ENCODE peak calls at places on chromosomes 13 and 19, in six cellular contexts. N is kidney epithelial cell, P is astrocyte of the cerebellum, H is GM23338, G is tibial nerve, S is heart left ventricle. O is an unnamed sample.

GRCh38 chr13:85148009-85148408 is 651.2 kb downstream of the SLITRK6 start:
- DNase-seq in S (no peak), G (no peak), P (peak), N (peak), H (peak), O (no peak)

GRCh38 chr13:77740931-77741586 is 43.6 kb downstream of the SLAIN1 start:
- DNase-seq in G (no peak), N (no peak), S (no peak), P (no peak), H (no peak), O (no peak)

GRCh38 chr13:23551213-23552008 is 18.8 kb upstream of the TNFRSF19 start:
- DNase-seq in P (no peak), S (no peak), G (no peak), N (no peak), H (peak), O (no peak)

GRCh38 chr19:55549500-55550320 is 4.4 kb upstream of the SBK3 start:
- DNase-seq in G (no peak), S (peak), P (peak), H (peak), N (peak), O (peak)

GRCh38 chr19:10764340-10764894 is 46.5 kb downstream of the DNM2 start:
- DNase-seq in P (no peak), S (no peak), N (peak), G (no peak), H (no peak), O (no peak)

GRCh38 chr19:30391554-30392551 is 19.7 kb downstream of the ZNF536 start:
- DNase-seq in G (no peak), S (no peak), N (no peak), H (peak), P (peak), O (peak)

GRCh38 chr13:106990594-106990993 is 422.7 kb upstream of the ARGLU1 start:
- DNase-seq in S (no peak), H (no peak), P (no peak), N (no peak), G (no peak), O (no peak)

GRCh38 chr19:18292810-18293641 is 11.6 kb upstream of the JUND start:
- DNase-seq in N (no peak), G (peak), S (peak), P (no peak), H (peak), O (no peak)

GRCh38 chr19:30490760-30491159 is 118.6 kb downstream of the ZNF536 start:
- DNase-seq in P (no peak), H (no peak), G (no peak), S (no peak), N (no peak), O (no peak)

GRCh38 chr13:71695662-71696061 is 171.3 kb downstream of the DACH1 start:
- DNase-seq in S (no peak), H (no peak), P (no peak), N (no peak), G (no peak), O (no peak)

GRCh38 chr13:74696148-74696922 is 562.1 kb upstream of the KLF12 start:
- DNase-seq in S (no peak), N (no peak), H (peak), P (no peak), G (no peak), O (no peak)

GRCh38 chr19:34985249-34986022 is 14.7 kb upstream of the GRAMD1A start:
- DNase-seq in S (peak), N (no peak), H (peak), P (no peak), G (no peak), O (no peak)

GRCh38 chr13:51348069-51348967 is 8.8 kb downstream of the SERPINE3 start:
- DNase-seq in P (no peak), G (no peak), S (no peak), H (no peak), N (no peak), O (no peak)

GRCh38 chr13:44191504-44192171 is 182.0 kb upstream of the SERP2 start:
- DNase-seq in H (peak), P (peak), G (peak), N (no peak), S (peak), O (no peak)

GRCh38 chr13:102589291-102589822 is 7.4 kb upstream of the TPP2 start:
- DNase-seq in P (no peak), S (no peak), H (no peak), N (no peak), G (no peak), O (no peak)

GRCh38 chr13:38693168-38693567 is 6.3 kb downstream of the FREM2 start:
- DNase-seq in G (no peak), N (no peak), P (no peak), S (no peak), H (no peak), O (no peak)

GRCh38 chr13:40539954-40540706 is 126.3 kb downstream of the FOXO1 start:
- DNase-seq in G (no peak), N (peak), S (no peak), H (peak), P (peak), O (peak)

GRCh38 chr19:45446295-45446694 is 21.5 kb upstream of the FOSB start:
- DNase-seq in H (peak), P (no peak), S (no peak), G (no peak), N (no peak), O (no peak)

GRCh38 chr13:28983661-28984060 is 163.5 kb downstream of the MTUS2 start:
- DNase-seq in G (no peak), H (no peak), N (no peak), S (no peak), P (no peak), O (no peak)

GRCh38 chr13:109971745-109972090 is 185.3 kb upstream of the IRS2 start:
- DNase-seq in S (no peak), P (no peak), G (no peak), N (no peak), H (no peak), O (no peak)

GRCh38 chr19:55179570-55180484 is at the start of gene SYT5:
- DNase-seq in G (no peak), N (no peak), H (peak), S (no peak), P (no peak), O (no peak)

GRCh38 chr13:80524447-80525215 is 183.7 kb upstream of the SPRY2 start:
- DNase-seq in P (no peak), N (no peak), S (no peak), G (no peak), H (no peak), O (no peak)

GRCh38 chr13:103656329-103656728 is 590.1 kb upstream of the SLC10A2 start:
- DNase-seq in H (peak), G (no peak), N (no peak), P (no peak), S (no peak), O (no peak)

GRCh38 chr19:58468216-58468839 is 1.4 kb downstream of the ZNF324 start:
- DNase-seq in N (no peak), H (no peak), P (no peak), G (no peak), S (no peak), O (no peak)

GRCh38 chr19:1315470-1316166 is 29.9 kb downstream of the EFNA2 start:
- DNase-seq in N (no peak), S (peak), H (peak), G (no peak), P (no peak), O (no peak)

GRCh38 chr19:55703790-55704215 is 28.8 kb downstream of the EPN1 start:
- DNase-seq in H (peak), P (no peak), G (peak), S (no peak), N (no peak), O (no peak)

GRCh38 chr13:97256343-97256783 is 34.2 kb downstream of the MBNL2 start:
- DNase-seq in G (no peak), H (no peak), N (peak), P (peak), S (no peak), O (peak)

GRCh38 chr19:19686580-19686979 is 17.9 kb downstream of the ZNF101 start:
- DNase-seq in P (no peak), G (no peak), S (no peak), N (no peak), H (no peak), O (no peak)

GRCh38 chr13:112971288-112971643 is 2.3 kb downstream of the MCF2L start:
- DNase-seq in S (no peak), P (no peak), G (no peak), H (no peak), N (no peak), O (no peak)

GRCh38 chr13:88248393-88248792 is 577.2 kb downstream of the SLITRK5 start:
- DNase-seq in N (no peak), P (no peak), H (peak), S (no peak), G (no peak), O (no peak)

GRCh38 chr13:41306271-41307150 is 4.6 kb upstream of the NAA16 start:
- DNase-seq in N (no peak), G (no peak), S (no peak), P (no peak), H (no peak), O (no peak)

GRCh38 chr13:40564342-40564997 is 102.0 kb downstream of the FOXO1 start:
- DNase-seq in G (no peak), S (no peak), P (no peak), H (no peak), N (no peak), O (no peak)

GRCh38 chr19:34124828-34125227 is 47.5 kb upstream of the LSM14A start:
- DNase-seq in N (no peak), H (peak), S (no peak), G (no peak), P (no peak), O (no peak)

GRCh38 chr13:91111476-91112190 is 235.9 kb upstream of the MIR17HG start:
- DNase-seq in P (no peak), N (no peak), G (no peak), S (no peak), H (no peak), O (no peak)
- TF ChIP-seq CTCF in P (no peak), N (peak), G (no peak), S (no peak), H (no peak), O (no peak)

GRCh38 chr19:39845172-39845571 is 1.0 kb downstream of the FBL start:
- DNase-seq in P (no peak), S (no peak), N (no peak), G (no peak), H (no peak), O (no peak)
- H3K4me3 ChIP-seq in P (peak), S (peak), N (peak), G (peak), H (peak), O (peak)

GRCh38 chr19:16588089-16588823 is 16.0 kb upstream of the SLC35E1 start:
- DNase-seq in S (no peak), P (no peak), G (no peak), N (no peak), H (peak), O (no peak)
- TF ChIP-seq CTCF in S (no peak), P (no peak), G (no peak), N (no peak), H (no peak), O (no peak)

DNA sequence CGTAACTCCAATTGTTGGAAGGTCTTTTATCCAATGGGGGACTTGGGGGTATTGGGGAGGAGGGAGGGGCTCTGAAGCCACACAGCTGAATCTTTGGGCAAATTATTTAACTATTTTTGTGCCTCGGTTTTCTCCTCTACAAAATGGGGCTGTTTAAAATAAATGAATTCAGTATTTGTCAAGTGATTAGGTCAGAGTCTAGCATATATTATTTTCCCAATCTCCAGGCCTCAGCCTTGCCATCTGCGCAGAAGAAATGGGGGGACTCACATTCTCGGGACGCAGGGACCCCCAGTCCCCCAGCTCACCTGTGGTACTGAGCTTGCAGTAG is 1.5 kb downstream of the TLE5 start:
- DNase-seq in N (no peak), G (no peak), S (no peak), P (no peak), H (no peak), O (no peak)
- H3K4me3 ChIP-seq in N (peak), G (peak), S (peak), P (peak), H (peak), O (peak)

GRCh38 chr13:99351772-99352171 is 44.6 kb upstream of the GPR183 start:
- DNase-seq in N (no peak), G (no peak), H (no peak), S (no peak), P (no peak), O (no peak)
- TF ChIP-seq CTCF in N (no peak), G (no peak), H (no peak), S (no peak), P (no peak), O (no peak)

DNA sequence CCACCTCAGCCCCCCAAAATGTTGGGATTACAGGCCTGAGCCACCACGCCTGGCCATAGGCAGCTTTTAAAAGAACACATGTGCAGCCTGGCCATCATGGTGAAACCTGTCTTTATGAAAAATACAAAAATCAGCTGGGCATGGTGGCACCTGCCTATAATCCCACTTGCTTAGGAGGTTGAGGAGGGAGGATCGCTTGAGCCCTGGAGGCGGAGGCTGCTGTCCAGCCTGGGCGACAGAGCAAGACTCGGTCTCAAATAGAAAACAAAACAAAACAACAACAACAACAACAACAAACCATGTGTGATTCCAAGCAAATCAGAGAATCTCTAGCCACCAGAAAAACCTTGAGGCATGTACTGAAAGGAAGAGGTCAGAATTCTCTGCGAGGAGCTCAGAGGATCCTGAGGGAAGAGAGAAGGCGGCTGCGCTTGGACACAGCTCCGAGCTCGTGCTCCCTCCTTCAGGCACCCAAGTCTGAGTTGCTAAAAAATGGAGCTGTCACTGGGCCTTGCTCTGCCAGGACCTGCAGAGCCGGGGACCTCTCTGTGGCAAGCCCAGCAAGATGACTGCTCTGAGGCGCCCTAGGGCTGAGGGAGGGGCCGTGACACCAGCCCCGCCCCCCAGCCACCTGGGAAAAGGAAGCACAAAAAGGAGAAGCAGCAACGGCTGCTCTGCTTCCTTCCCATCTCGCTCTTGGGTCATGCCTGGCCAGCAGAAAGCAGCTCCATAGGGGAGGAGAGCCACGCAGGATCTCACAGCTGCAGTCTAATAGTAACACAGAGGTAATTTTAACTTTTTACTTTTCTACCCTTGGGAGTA is at the start of gene ARL11:
- DNase-seq in N (no peak), S (peak), H (peak), G (peak), P (no peak), O (no peak)
- H3K4me3 ChIP-seq in N (no peak), S (no peak), H (peak), G (peak), P (no peak), O (no peak)

DNA sequence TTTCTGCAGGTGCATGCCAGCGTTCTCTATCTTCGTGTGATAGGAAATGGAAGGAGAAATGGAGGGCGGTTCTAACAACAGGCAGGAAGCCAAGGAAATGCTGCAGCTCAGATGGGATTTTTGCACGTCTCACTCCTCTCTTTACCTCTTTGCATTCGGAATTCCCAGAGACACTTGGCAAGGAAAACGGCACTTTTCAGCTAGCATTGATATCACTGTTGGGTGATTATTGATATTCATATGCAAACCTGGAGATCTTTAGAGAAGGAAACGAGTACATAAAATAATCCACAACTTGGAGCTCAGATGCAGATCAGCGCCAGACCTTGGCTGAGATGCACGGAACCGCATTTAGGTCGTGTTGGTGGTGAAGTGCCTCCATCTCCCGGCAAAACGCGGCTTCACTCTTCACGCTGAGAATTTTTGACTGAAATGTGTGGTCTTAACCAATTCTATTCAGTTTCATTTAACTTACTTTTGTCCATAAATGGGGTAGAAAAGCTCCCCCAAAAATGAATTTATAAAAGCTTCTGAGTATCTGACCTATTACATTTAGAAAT is 77.2 kb upstream of the ARHGEF7 start:
- DNase-seq in S (no peak), N (no peak), P (no peak), H (peak), G (no peak), O (no peak)
- TF ChIP-seq CTCF in S (no peak), N (no peak), P (no peak), H (no peak), G (no peak), O (no peak)

DNA sequence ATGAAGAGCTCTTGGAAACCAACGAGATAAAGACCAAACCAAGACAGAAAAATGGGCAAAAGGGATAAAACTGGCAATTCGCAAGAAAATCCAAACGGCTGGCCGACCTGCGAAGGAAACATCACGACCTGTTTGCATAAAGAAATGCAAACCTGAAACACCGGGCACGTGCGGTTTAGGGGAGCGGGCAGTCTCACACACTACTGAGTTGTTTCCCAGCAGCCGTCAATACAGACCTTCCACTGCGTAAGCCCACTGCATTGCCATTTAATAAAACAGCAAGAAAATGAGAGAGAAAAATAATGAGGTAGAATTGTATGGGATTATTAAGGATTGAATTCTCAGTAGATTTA is 644 bp upstream of the PEG3 start:
- DNase-seq in S (no peak), H (no peak), N (no peak), P (no peak), G (no peak), O (no peak)
- H3K4me3 ChIP-seq in S (no peak), H (no peak), N (no peak), P (no peak), G (no peak), O (no peak)

DNA sequence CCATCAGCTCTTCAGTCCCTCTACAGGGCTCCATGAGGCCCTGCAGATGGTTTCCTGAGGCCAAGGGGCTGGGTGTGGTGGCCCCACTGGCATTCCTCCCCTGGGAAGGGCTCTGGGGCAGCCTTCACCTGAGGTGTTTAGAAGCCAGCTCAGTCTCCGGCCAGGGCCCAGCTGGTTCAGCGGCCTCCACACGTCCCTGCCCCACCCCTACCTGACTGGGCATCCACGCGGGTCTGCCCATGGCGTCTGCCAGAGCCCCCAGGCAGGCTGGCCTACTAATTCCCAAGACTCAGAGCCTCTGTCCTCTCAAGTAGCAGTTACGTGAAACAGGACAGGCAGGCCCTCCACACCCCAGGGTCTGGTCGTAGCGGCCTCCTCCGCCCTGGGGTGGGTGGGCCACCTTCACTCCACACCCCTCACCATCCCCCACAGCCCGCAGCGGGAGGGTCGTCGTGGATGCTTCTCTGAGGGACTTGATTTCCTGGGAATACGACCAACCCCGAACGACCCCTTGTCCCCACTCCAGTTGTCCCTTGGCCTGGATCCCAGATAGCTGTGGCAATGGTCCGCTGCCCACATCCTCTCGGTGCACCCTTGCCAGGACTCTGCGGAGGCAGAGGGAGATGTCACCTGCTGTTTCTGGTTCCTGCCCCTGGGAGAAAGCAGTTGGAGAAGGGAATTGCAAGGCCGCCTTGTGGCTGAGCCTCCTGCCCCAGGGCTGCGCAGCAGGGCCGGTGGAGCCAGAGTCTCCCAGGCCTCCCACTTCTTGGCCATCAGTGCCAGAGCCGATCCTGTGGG is 24.3 kb downstream of the CAPN12 start:
- DNase-seq in G (no peak), N (no peak), P (peak), H (no peak), S (no peak), O (no peak)
- TF ChIP-seq CTCF in G (no peak), N (no peak), P (peak), H (no peak), S (no peak), O (no peak)